ENCODE peak calls at places on chromosomes 11 and 22, in five cellular contexts. One of them, this sample, is unnamed.

GRCh38 chr22:23431337-23432072 is 148.6 kb downstream of the IGLL1 start:
- DNase-seq in HepG2: peak
- DNase-seq in PC-9: no peak
- DNase-seq in neural progenitor cell: peak
- DNase-seq in HCT116: no peak
- DNase-seq in this sample: peak

GRCh38 chr11:67507242-67507890 is 596 bp downstream of the CDK2AP2 start:
- DNase-seq in HepG2: no peak
- DNase-seq in PC-9: no peak
- DNase-seq in neural progenitor cell: peak
- DNase-seq in HCT116: peak
- DNase-seq in this sample: peak

GRCh38 chr11:19715373-19715772 is 2.7 kb downstream of the NAV2 start:
- DNase-seq in HepG2: no peak
- DNase-seq in PC-9: peak
- DNase-seq in neural progenitor cell: no peak
- DNase-seq in HCT116: no peak
- DNase-seq in this sample: peak

GRCh38 chr11:8068605-8069221 is 12.3 kb upstream of the TUB start:
- DNase-seq in HepG2: peak
- DNase-seq in PC-9: peak
- DNase-seq in neural progenitor cell: no peak
- DNase-seq in HCT116: no peak
- DNase-seq in this sample: peak

GRCh38 chr22:20015971-20016733 is 471 bp downstream of the ARVCF start:
- DNase-seq in HepG2: peak
- DNase-seq in PC-9: no peak
- DNase-seq in neural progenitor cell: peak
- DNase-seq in HCT116: no peak
- DNase-seq in this sample: peak

GRCh38 chr22:45224331-45224730 is 16.4 kb downstream of the KIAA0930 start:
- DNase-seq in HepG2: no peak
- DNase-seq in PC-9: no peak
- DNase-seq in neural progenitor cell: no peak
- DNase-seq in HCT116: no peak
- DNase-seq in this sample: no peak

GRCh38 chr11:131665344-131665968 is 295.0 kb downstream of the NTM start:
- DNase-seq in HepG2: no peak
- DNase-seq in PC-9: no peak
- DNase-seq in neural progenitor cell: no peak
- DNase-seq in HCT116: no peak
- DNase-seq in this sample: no peak

GRCh38 chr11:8922691-8923090 is 10.1 kb downstream of the C11orf16 start:
- DNase-seq in HepG2: no peak
- DNase-seq in PC-9: no peak
- DNase-seq in neural progenitor cell: no peak
- DNase-seq in HCT116: no peak
- DNase-seq in this sample: no peak

GRCh38 chr22:37492428-37493344 is 6.5 kb upstream of the MFNG start:
- DNase-seq in HepG2: no peak
- DNase-seq in PC-9: peak
- DNase-seq in neural progenitor cell: peak
- DNase-seq in HCT116: no peak
- DNase-seq in this sample: no peak

GRCh38 chr11:88122956-88123355 is 52.3 kb downstream of the RAB38 start:
- DNase-seq in HepG2: no peak
- DNase-seq in PC-9: no peak
- DNase-seq in neural progenitor cell: no peak
- DNase-seq in HCT116: no peak
- DNase-seq in this sample: no peak

GRCh38 chr22:22394589-22394988 is 114.0 kb downstream of the ZNF280B start:
- DNase-seq in HepG2: no peak
- DNase-seq in PC-9: no peak
- DNase-seq in neural progenitor cell: no peak
- DNase-seq in HCT116: no peak
- DNase-seq in this sample: peak

DNA sequence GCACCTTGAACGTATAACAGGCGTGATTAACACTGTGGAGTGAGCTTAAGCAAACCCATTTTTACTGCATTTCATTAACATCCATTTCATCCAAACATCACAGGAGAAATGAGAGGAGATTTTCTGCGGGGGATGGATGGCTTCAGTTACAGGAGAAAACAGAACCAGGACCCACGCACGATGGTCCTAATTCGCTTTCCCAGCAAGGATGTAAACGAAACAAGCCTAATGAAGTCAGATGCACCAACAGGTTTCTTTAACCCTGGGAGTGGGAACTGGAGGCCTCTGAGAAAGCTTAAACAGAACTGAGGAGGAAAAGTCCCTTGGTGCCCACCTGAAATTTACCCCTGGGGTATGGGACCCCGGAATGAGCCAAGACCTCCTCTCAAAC is 2.7 kb downstream of the CADM1 start:
- DNase-seq in HepG2: no peak
- DNase-seq in PC-9: no peak
- DNase-seq in neural progenitor cell: peak
- DNase-seq in HCT116: no peak
- DNase-seq in this sample: no peak
- TF ChIP-seq EZH2 in HepG2: no peak
- TF ChIP-seq EZH2 in PC-9: no peak
- TF ChIP-seq EZH2 in neural progenitor cell: no peak
- TF ChIP-seq EZH2 in HCT116: no peak
- TF ChIP-seq EZH2 in this sample: no peak

GRCh38 chr22:40434101-40434500 is 63.7 kb downstream of the SGSM3 start:
- DNase-seq in HepG2: no peak
- DNase-seq in PC-9: no peak
- DNase-seq in neural progenitor cell: no peak
- DNase-seq in HCT116: no peak
- DNase-seq in this sample: no peak

GRCh38 chr22:40434745-40435144 is 64.4 kb downstream of the SGSM3 start:
- DNase-seq in HepG2: no peak
- DNase-seq in PC-9: no peak
- DNase-seq in neural progenitor cell: no peak
- DNase-seq in HCT116: no peak
- DNase-seq in this sample: no peak

GRCh38 chr22:40432625-40433024 is 62.2 kb downstream of the SGSM3 start:
- DNase-seq in HepG2: no peak
- DNase-seq in PC-9: no peak
- DNase-seq in neural progenitor cell: no peak
- DNase-seq in HCT116: no peak
- DNase-seq in this sample: no peak

GRCh38 chr22:40431021-40431420 is 60.6 kb downstream of the SGSM3 start:
- DNase-seq in HepG2: no peak
- DNase-seq in PC-9: no peak
- DNase-seq in neural progenitor cell: no peak
- DNase-seq in HCT116: no peak
- DNase-seq in this sample: no peak

DNA sequence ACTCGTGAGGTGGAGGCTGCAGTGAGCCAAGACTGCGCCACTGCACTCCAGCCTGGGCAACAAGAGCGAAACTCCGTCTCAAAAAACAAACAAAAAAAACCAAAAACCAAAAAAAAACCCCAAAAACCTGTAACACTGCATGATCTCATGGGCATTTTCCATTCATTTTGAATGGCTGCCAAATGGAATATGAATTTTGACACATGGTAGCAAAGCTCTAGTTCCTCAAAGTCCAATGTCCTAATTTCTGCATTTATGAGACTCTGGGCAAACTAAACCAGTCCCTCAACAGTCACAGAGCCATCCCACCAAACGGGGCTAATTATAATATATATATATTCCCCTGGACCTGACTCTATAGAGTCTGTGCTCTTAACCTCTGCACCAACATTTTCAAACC is 61.8 kb downstream of the SGSM3 start:
- DNase-seq in HepG2: no peak
- DNase-seq in PC-9: no peak
- DNase-seq in neural progenitor cell: no peak
- DNase-seq in HCT116: no peak
- DNase-seq in this sample: no peak
- TF ChIP-seq CTCF in HepG2: no peak
- TF ChIP-seq CTCF in PC-9: no peak
- TF ChIP-seq CTCF in neural progenitor cell: no peak
- TF ChIP-seq CTCF in HCT116: no peak
- TF ChIP-seq CTCF in this sample: no peak

GRCh38 chr11:27693398-27693797 is 6.9 kb downstream of the BDNF start:
- DNase-seq in HepG2: no peak
- DNase-seq in PC-9: no peak
- DNase-seq in neural progenitor cell: no peak
- DNase-seq in HCT116: no peak
- DNase-seq in this sample: no peak

DNA sequence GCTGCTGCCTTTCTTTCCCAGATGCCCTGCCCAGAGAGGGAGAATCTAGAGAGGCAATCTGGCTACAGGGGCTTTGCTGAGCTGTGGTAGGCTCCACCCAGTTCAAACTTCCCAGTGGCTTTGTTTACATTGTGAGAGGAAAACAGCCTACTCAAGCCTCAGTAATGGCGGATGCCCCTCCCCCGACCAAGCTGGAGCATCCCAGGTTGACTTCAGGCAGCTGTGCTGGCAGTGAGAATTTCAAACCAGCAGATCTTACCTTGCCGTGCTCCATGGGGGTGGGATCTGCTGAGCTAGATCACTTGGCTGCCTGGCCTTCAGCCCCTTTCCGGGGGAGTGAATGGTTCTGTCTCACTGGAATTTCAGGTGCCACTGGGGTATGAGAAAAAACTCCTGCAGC is 12.2 kb downstream of the BDNF start:
- DNase-seq in HepG2: peak
- DNase-seq in PC-9: no peak
- DNase-seq in neural progenitor cell: peak
- DNase-seq in HCT116: no peak
- DNase-seq in this sample: no peak
- H2AFZ ChIP-seq in HepG2: no peak
- H2AFZ ChIP-seq in PC-9: no peak
- H2AFZ ChIP-seq in neural progenitor cell: peak
- H2AFZ ChIP-seq in HCT116: no peak
- H2AFZ ChIP-seq in this sample: no peak

GRCh38 chr11:2138075-2138435 is 1.1 kb downstream of the IGF2 start:
- DNase-seq in HepG2: no peak
- DNase-seq in PC-9: no peak
- DNase-seq in neural progenitor cell: peak
- DNase-seq in HCT116: no peak
- DNase-seq in this sample: peak

GRCh38 chr11:2137202-2138071 is 1.8 kb downstream of the IGF2 start:
- DNase-seq in HepG2: peak
- DNase-seq in PC-9: peak
- DNase-seq in neural progenitor cell: peak
- DNase-seq in HCT116: peak
- DNase-seq in this sample: peak

GRCh38 chr11:2139691-2140337 is 625 bp upstream of the IGF2 start:
- DNase-seq in HepG2: peak
- DNase-seq in PC-9: no peak
- DNase-seq in neural progenitor cell: peak
- DNase-seq in HCT116: no peak
- DNase-seq in this sample: peak

GRCh38 chr11:2139118-2139490 is at the start of gene IGF2:
- DNase-seq in HepG2: peak
- DNase-seq in PC-9: no peak
- DNase-seq in neural progenitor cell: peak
- DNase-seq in HCT116: no peak
- DNase-seq in this sample: peak

DNA sequence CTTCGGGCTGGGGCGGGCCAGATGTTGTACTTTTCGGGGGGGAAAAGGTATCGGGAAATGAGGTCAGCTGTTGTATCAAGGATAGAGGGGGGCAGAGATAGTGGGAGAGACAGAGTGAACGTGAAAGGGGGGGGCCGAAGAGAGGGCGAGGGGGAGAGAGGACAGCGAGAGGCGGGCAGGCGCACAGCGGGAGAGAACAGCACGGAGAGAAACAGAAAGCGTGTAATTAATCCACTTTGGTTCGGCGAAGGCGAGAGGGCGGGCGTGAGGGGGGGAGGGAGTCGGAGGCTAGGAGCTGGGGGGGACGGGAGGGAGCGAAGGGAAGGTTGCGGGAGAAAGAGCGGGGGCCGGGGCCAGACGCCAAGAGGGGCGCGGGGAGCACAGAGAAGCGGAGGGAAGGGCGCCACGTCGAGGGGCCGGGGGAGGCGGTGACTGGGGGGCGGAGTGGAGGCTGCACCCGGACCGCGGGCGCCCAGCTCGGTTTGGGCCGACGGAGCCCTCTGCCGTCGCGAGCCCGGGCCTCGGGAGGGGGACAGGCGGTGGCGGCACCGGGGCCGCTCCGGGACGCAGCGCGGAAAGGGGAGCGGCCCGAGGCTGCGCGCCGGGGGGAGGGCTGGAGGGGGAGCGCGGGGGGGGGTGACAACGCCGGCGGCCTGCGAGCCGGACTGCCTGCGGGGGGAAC is 612 bp downstream of the IGF2 start:
- DNase-seq in HepG2: no peak
- DNase-seq in PC-9: no peak
- DNase-seq in neural progenitor cell: peak
- DNase-seq in HCT116: no peak
- DNase-seq in this sample: peak
- TF ChIP-seq EZH2 in HepG2: no peak
- TF ChIP-seq EZH2 in PC-9: no peak
- TF ChIP-seq EZH2 in neural progenitor cell: peak
- TF ChIP-seq EZH2 in HCT116: no peak
- TF ChIP-seq EZH2 in this sample: no peak

DNA sequence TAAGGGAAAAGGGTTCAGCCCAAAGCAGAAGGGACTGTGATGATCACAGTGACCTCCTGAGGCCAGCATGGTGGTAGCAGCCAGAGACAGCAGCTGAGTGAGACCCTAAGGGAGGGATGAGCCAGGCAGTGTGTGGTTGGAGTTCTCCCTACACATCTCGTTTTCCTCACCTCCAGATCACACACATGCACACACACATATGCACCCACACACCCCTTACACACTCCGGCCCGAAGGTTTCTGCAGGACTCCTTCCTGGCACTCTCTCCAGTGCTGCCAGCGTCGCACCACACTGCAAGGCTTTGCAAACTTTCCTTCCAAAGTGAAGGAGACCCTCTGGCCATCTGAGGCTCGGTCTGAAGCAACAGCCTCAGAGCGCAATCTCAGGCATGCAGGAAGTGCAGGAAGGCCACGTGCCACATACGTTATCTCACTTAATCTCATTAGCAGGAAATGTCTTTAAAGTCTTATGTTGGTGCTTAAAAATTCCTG is 26.9 kb upstream of the TP53I11 start:
- DNase-seq in HepG2: no peak
- DNase-seq in PC-9: peak
- DNase-seq in neural progenitor cell: peak
- DNase-seq in HCT116: no peak
- DNase-seq in this sample: no peak
- TF ChIP-seq CTCF in HepG2: peak
- TF ChIP-seq CTCF in PC-9: no peak
- TF ChIP-seq CTCF in neural progenitor cell: peak
- TF ChIP-seq CTCF in HCT116: peak
- TF ChIP-seq CTCF in this sample: peak

GRCh38 chr11:123250811-123251655 is 56.0 kb upstream of the CLMP start:
- DNase-seq in HepG2: no peak
- DNase-seq in PC-9: no peak
- DNase-seq in neural progenitor cell: no peak
- DNase-seq in HCT116: no peak
- DNase-seq in this sample: no peak
- H2AFZ ChIP-seq in HepG2: no peak
- H2AFZ ChIP-seq in PC-9: no peak
- H2AFZ ChIP-seq in neural progenitor cell: no peak
- H2AFZ ChIP-seq in HCT116: no peak
- H2AFZ ChIP-seq in this sample: no peak

GRCh38 chr11:57514538-57515331 is 767 bp downstream of the SLC43A1 start:
- DNase-seq in HepG2: peak
- DNase-seq in PC-9: peak
- DNase-seq in neural progenitor cell: peak
- DNase-seq in HCT116: no peak
- DNase-seq in this sample: peak
- TF ChIP-seq EZH2 in HepG2: no peak
- TF ChIP-seq EZH2 in PC-9: peak
- TF ChIP-seq EZH2 in neural progenitor cell: peak
- TF ChIP-seq EZH2 in HCT116: no peak
- TF ChIP-seq EZH2 in this sample: no peak

This sample was measured in hepatocyte.